ENCODE peak calls at places on chromosomes 1 and 21, in seven cellular contexts. One of them, this sample, is unnamed.

GRCh38 chr1:229110986-229111385 is 159.9 kb upstream of the RAB4A start:
- DNase-seq in neural crest cell: no peak
- DNase-seq in IMR-90: no peak
- DNase-seq in brain microvascular endothelial cell: no peak
- DNase-seq in uterus: no peak
- DNase-seq in SK-N-SH: no peak
- DNase-seq in endothelial cell: no peak
- DNase-seq in this sample: no peak

GRCh38 chr21:44878053-44878982 is 4.8 kb upstream of the PTTG1IP start:
- DNase-seq in SK-N-SH: no peak
- DNase-seq in uterus: no peak
- DNase-seq in IMR-90: peak
- DNase-seq in brain microvascular endothelial cell: no peak
- DNase-seq in neural crest cell: no peak
- DNase-seq in endothelial cell: no peak
- DNase-seq in this sample: no peak

GRCh38 chr21:44880762-44881585 is 7.5 kb upstream of the PTTG1IP start:
- DNase-seq in IMR-90: peak
- DNase-seq in neural crest cell: no peak
- DNase-seq in endothelial cell: no peak
- DNase-seq in brain microvascular endothelial cell: peak
- DNase-seq in uterus: no peak
- DNase-seq in SK-N-SH: no peak
- DNase-seq in this sample: no peak

GRCh38 chr21:36325373-36326010 is 5.5 kb downstream of the MORC3 start:
- DNase-seq in SK-N-SH: no peak
- DNase-seq in neural crest cell: no peak
- DNase-seq in endothelial cell: no peak
- DNase-seq in IMR-90: peak
- DNase-seq in uterus: no peak
- DNase-seq in brain microvascular endothelial cell: no peak
- DNase-seq in this sample: no peak

GRCh38 chr1:25556791-25557476 is 13.5 kb downstream of the LDLRAP1 start:
- DNase-seq in brain microvascular endothelial cell: no peak
- DNase-seq in neural crest cell: no peak
- DNase-seq in uterus: no peak
- DNase-seq in endothelial cell: no peak
- DNase-seq in IMR-90: peak
- DNase-seq in SK-N-SH: no peak
- DNase-seq in this sample: no peak

GRCh38 chr21:21163904-21164303 is 165.7 kb downstream of the NCAM2 start:
- DNase-seq in endothelial cell: peak
- DNase-seq in brain microvascular endothelial cell: peak
- DNase-seq in SK-N-SH: peak
- DNase-seq in neural crest cell: peak
- DNase-seq in IMR-90: peak
- DNase-seq in uterus: peak
- DNase-seq in this sample: no peak

GRCh38 chr1:48302652-48303051 is 80.1 kb downstream of the SLC5A9 start:
- DNase-seq in SK-N-SH: no peak
- DNase-seq in IMR-90: no peak
- DNase-seq in brain microvascular endothelial cell: no peak
- DNase-seq in uterus: no peak
- DNase-seq in neural crest cell: no peak
- DNase-seq in endothelial cell: no peak
- DNase-seq in this sample: no peak

GRCh38 chr21:38957575-38958340 is 152.0 kb downstream of the ETS2 start:
- DNase-seq in IMR-90: no peak
- DNase-seq in SK-N-SH: no peak
- DNase-seq in endothelial cell: no peak
- DNase-seq in brain microvascular endothelial cell: no peak
- DNase-seq in uterus: no peak
- DNase-seq in neural crest cell: no peak
- DNase-seq in this sample: no peak

GRCh38 chr1:117061986-117062415 is 1.9 kb downstream of the TTF2 start:
- DNase-seq in uterus: no peak
- DNase-seq in brain microvascular endothelial cell: peak
- DNase-seq in IMR-90: peak
- DNase-seq in SK-N-SH: no peak
- DNase-seq in endothelial cell: no peak
- DNase-seq in neural crest cell: no peak
- DNase-seq in this sample: no peak

GRCh38 chr1:1775364-1776226 is 2.7 kb downstream of the NADK start:
- DNase-seq in brain microvascular endothelial cell: no peak
- DNase-seq in endothelial cell: no peak
- DNase-seq in IMR-90: no peak
- DNase-seq in uterus: no peak
- DNase-seq in neural crest cell: no peak
- DNase-seq in SK-N-SH: no peak
- DNase-seq in this sample: no peak

GRCh38 chr1:78687914-78688313 is 38.3 kb downstream of the IFI44 start:
- DNase-seq in neural crest cell: no peak
- DNase-seq in IMR-90: peak
- DNase-seq in endothelial cell: no peak
- DNase-seq in SK-N-SH: no peak
- DNase-seq in brain microvascular endothelial cell: no peak
- DNase-seq in uterus: no peak
- DNase-seq in this sample: no peak

GRCh38 chr1:20480261-20481157 is 5.5 kb downstream of the CAMK2N1 start:
- DNase-seq in neural crest cell: peak
- DNase-seq in uterus: no peak
- DNase-seq in brain microvascular endothelial cell: no peak
- DNase-seq in endothelial cell: no peak
- DNase-seq in IMR-90: peak
- DNase-seq in SK-N-SH: no peak
- DNase-seq in this sample: no peak

GRCh38 chr1:230163205-230163604 is 96.2 kb downstream of the GALNT2 start:
- DNase-seq in SK-N-SH: no peak
- DNase-seq in neural crest cell: no peak
- DNase-seq in IMR-90: peak
- DNase-seq in brain microvascular endothelial cell: peak
- DNase-seq in endothelial cell: no peak
- DNase-seq in uterus: peak
- DNase-seq in this sample: no peak

GRCh38 chr1:62435231-62436038 is 1.4 kb upstream of the USP1 start:
- DNase-seq in endothelial cell: no peak
- DNase-seq in brain microvascular endothelial cell: no peak
- DNase-seq in IMR-90: no peak
- DNase-seq in SK-N-SH: no peak
- DNase-seq in uterus: peak
- DNase-seq in neural crest cell: no peak
- DNase-seq in this sample: no peak

DNA sequence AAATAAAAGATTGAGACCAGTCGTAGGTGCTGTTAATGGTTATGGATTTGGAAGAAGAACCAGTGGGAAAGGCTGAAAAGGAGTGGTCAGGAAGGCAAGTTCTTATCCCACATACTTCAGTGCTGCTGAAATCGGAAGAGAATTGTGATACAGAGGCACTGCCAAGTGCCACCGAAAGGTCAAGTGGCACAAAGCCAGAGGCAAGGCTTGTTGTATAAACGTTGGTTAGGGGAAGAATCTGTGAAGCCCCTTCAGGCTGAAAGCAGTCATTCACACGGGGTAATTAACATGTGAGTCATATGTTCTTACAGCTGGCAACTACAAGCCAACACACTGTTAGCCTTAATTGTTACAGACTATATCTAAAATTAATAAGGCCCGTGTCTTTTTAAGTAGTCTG is 48.8 kb downstream of the ZBTB40 start:
- DNase-seq in SK-N-SH: no peak
- DNase-seq in uterus: peak
- DNase-seq in neural crest cell: peak
- DNase-seq in endothelial cell: no peak
- DNase-seq in brain microvascular endothelial cell: peak
- DNase-seq in IMR-90: peak
- DNase-seq in this sample: no peak
- TF ChIP-seq CTCF in SK-N-SH: no peak
- TF ChIP-seq CTCF in uterus: no peak
- TF ChIP-seq CTCF in neural crest cell: peak
- TF ChIP-seq CTCF in endothelial cell: no peak
- TF ChIP-seq CTCF in brain microvascular endothelial cell: no peak
- TF ChIP-seq CTCF in IMR-90: no peak
- TF ChIP-seq CTCF in this sample: no peak

DNA sequence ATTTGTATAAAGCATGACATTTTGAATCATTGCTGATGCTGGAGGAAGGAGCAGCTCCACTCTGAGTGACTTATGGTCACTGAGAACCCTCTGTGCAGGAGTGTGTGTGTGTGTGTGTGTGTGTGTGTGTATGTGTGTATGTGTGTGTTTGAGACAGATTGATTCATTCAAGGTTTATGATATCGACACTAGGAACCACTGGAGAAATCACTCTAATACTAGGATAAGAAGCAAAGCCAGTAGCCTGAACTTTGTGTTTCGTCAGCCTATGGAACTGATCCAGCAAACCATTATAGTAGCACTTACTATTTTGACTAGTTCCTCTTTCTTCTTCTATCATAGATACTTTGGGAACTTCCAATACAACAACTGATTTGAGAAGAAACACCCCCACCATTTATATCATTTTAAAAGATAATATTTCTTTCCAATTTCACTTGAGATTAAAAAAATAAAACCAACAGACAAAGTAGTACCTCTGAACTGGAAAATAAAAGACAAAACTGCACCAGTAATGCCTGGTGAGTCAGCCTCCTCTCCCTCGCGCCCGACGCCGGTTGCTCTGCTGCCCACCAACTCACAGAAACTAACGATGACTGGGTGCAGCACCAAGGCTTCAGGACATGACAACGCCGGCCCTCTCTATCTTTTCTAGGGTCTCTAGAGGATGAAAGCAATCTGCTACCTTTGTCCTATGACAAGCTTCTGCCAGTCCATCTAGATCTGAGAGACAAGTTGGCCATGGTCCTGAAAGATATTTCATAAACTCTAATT is 20.9 kb downstream of the SLAMF1 start:
- DNase-seq in IMR-90: no peak
- DNase-seq in SK-N-SH: no peak
- DNase-seq in neural crest cell: no peak
- DNase-seq in uterus: no peak
- DNase-seq in brain microvascular endothelial cell: no peak
- DNase-seq in endothelial cell: no peak
- DNase-seq in this sample: no peak
- TF ChIP-seq CTCF in IMR-90: no peak
- TF ChIP-seq CTCF in SK-N-SH: no peak
- TF ChIP-seq CTCF in neural crest cell: no peak
- TF ChIP-seq CTCF in uterus: no peak
- TF ChIP-seq CTCF in brain microvascular endothelial cell: no peak
- TF ChIP-seq CTCF in endothelial cell: no peak
- TF ChIP-seq CTCF in this sample: no peak

GRCh38 chr1:85168884-85169283 is 31.9 kb downstream of the SYDE2 start:
- DNase-seq in endothelial cell: no peak
- DNase-seq in SK-N-SH: no peak
- DNase-seq in neural crest cell: no peak
- DNase-seq in brain microvascular endothelial cell: no peak
- DNase-seq in IMR-90: no peak
- DNase-seq in uterus: no peak
- DNase-seq in this sample: no peak

GRCh38 chr1:85171721-85172120 is 29.1 kb downstream of the SYDE2 start:
- DNase-seq in SK-N-SH: no peak
- DNase-seq in uterus: no peak
- DNase-seq in endothelial cell: no peak
- DNase-seq in neural crest cell: no peak
- DNase-seq in brain microvascular endothelial cell: no peak
- DNase-seq in IMR-90: no peak
- DNase-seq in this sample: no peak

GRCh38 chr1:85166343-85166742 is 34.5 kb downstream of the SYDE2 start:
- DNase-seq in SK-N-SH: no peak
- DNase-seq in uterus: no peak
- DNase-seq in endothelial cell: no peak
- DNase-seq in brain microvascular endothelial cell: no peak
- DNase-seq in neural crest cell: no peak
- DNase-seq in IMR-90: peak
- DNase-seq in this sample: no peak
- TF ChIP-seq CTCF in SK-N-SH: no peak
- TF ChIP-seq CTCF in uterus: no peak
- TF ChIP-seq CTCF in endothelial cell: no peak
- TF ChIP-seq CTCF in brain microvascular endothelial cell: no peak
- TF ChIP-seq CTCF in neural crest cell: no peak
- TF ChIP-seq CTCF in IMR-90: no peak
- TF ChIP-seq CTCF in this sample: no peak

DNA sequence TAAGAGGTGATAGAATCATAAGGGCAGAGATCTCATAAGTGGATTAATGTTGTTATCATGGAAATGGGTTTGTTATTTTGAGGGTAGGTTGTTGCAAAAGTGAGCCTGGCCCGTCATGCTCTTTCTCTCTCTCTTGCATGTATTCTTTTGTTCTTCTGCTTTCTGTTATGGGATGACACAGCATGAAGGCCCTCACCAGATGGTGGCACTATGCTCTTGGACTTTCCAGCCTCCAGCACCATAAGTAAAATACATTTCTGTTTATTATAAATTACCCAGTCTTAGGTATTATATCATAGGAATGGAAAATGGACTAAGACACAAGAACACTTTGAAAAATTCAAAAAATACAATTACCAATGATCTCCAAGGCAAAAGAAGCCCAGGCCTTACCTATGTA is 676.1 kb downstream of the PTPRU start:
- DNase-seq in neural crest cell: no peak
- DNase-seq in uterus: no peak
- DNase-seq in brain microvascular endothelial cell: peak
- DNase-seq in endothelial cell: no peak
- DNase-seq in SK-N-SH: no peak
- DNase-seq in IMR-90: peak
- DNase-seq in this sample: no peak
- TF ChIP-seq CTCF in neural crest cell: peak
- TF ChIP-seq CTCF in uterus: no peak
- TF ChIP-seq CTCF in brain microvascular endothelial cell: peak
- TF ChIP-seq CTCF in endothelial cell: no peak
- TF ChIP-seq CTCF in SK-N-SH: peak
- TF ChIP-seq CTCF in IMR-90: peak
- TF ChIP-seq CTCF in this sample: peak

DNA sequence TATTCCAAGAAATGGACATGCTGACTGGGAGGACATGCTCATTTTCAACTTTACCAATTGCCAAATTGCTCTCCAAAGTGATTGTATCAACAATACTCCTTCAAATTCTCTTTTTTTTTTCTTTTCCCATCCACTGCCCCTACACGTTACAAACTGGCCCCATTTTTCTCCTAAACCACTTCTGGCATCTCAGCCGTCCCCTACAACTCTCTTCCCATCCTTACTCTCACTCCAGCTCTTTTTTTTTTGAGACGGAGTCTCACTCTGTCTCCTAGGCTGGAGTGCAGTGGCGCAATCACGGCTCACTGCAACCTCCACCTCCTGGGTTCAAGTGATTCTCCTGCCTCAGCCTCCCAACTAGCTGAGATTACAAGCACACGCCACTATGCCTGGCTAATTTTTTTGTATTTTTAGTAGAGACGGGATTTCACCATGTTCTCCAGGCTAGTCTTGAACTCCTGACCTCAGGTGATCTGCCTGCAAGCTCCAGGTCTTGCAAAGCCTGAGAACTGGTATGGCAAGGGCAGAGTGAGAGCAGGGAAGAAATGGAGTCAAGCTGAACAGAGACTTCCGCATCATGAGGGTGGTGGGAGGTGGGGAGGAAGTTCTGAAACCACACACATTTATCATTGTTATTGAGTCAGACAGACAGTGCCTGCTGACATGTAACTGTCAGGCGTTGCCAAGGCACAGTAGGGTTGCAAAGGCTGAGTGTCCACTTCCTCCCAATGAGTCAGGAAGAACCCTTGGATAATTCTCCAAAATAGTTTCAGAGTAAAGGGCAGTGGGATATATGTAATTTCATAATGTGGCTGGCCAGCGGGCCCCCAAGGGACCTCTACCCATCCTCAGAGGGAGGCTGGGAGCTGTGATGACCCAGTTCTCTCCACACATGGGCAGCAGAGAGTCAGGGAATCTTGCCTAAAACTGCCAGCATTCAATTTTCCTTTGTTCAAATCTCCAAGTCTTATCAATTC is 17.4 kb downstream of the CELA3A start:
- DNase-seq in endothelial cell: no peak
- DNase-seq in neural crest cell: no peak
- DNase-seq in uterus: no peak
- DNase-seq in SK-N-SH: no peak
- DNase-seq in brain microvascular endothelial cell: peak
- DNase-seq in IMR-90: peak
- DNase-seq in this sample: no peak
- TF ChIP-seq CTCF in endothelial cell: no peak
- TF ChIP-seq CTCF in neural crest cell: peak
- TF ChIP-seq CTCF in uterus: no peak
- TF ChIP-seq CTCF in SK-N-SH: peak
- TF ChIP-seq CTCF in brain microvascular endothelial cell: peak
- TF ChIP-seq CTCF in IMR-90: peak
- TF ChIP-seq CTCF in this sample: peak

This sample was measured in D721Med.